ENCODE peak calls at places on chromosome X, in ten cellular contexts. E, K, O, D, S, P, H, J, G and M are unnamed samples.

GRCh38 chrX:149807747-149808458 is 26.2 kb downstream of the MAGEA9 start:
- DNase-seq in E (no peak), K (no peak), O (no peak), D (no peak), S (no peak), P (no peak), H (no peak), J (no peak), G (no peak), M (no peak)

GRCh38 chrX:131330735-131331134 is 41.6 kb upstream of the IGSF1 start:
- DNase-seq in E (no peak), K (no peak), O (no peak), D (no peak), S (no peak), P (no peak), H (no peak), J (no peak), G (no peak), M (no peak)

GRCh38 chrX:38249965-38250364 is 29.3 kb upstream of the SRPX start:
- DNase-seq in E (no peak), K (no peak), O (no peak), D (no peak), S (no peak), P (no peak), H (no peak), J (no peak), G (no peak), M (peak; percentile 29)

GRCh38 chrX:97616883-97617510 is 733.3 kb downstream of the RPA4 start:
- DNase-seq in E (peak; percentile 47), K (no peak), O (no peak), D (no peak), S (peak; percentile 6), P (no peak), H (peak; percentile 21), J (peak; percentile 1), G (no peak), M (peak; percentile 14)

GRCh38 chrX:30521440-30522182 is 56.0 kb downstream of the TASL start:
- DNase-seq in E (no peak), K (no peak), O (no peak), D (peak; percentile 60), S (no peak), P (no peak), H (no peak), J (peak; percentile 26), G (no peak), M (no peak)

GRCh38 chrX:150572206-150572605 is 3.8 kb downstream of the MTM1 start:
- DNase-seq in E (no peak), K (no peak), O (no peak), D (no peak), S (no peak), P (no peak), H (no peak), J (no peak), G (no peak), M (no peak)

GRCh38 chrX:113408843-113409242 is 568.2 kb upstream of the AMOT start:
- DNase-seq in E (no peak), K (no peak), O (no peak), D (no peak), S (no peak), P (no peak), H (no peak), J (no peak), G (no peak), M (no peak)

GRCh38 chrX:135463937-135464336 is 42.2 kb downstream of the SMIM10L2A start:
- DNase-seq in E (no peak), K (no peak), O (no peak), D (no peak), S (peak; percentile 2), P (no peak), H (peak; percentile 6), J (no peak), G (no peak), M (no peak)

GRCh38 chrX:115138040-115138439 is 51.2 kb upstream of the RBMXL3 start:
- DNase-seq in E (no peak), K (no peak), O (no peak), D (no peak), S (no peak), P (no peak), H (no peak), J (no peak), G (no peak), M (no peak)

GRCh38 chrX:12115377-12115776 is 22.9 kb upstream of the FRMPD4 start:
- DNase-seq in E (no peak), K (no peak), O (no peak), D (no peak), S (peak; percentile 2), P (no peak), H (no peak), J (no peak), G (no peak), M (no peak)

GRCh38 chrX:134691453-134691852 is 33.2 kb upstream of the PLAC1 start:
- DNase-seq in E (no peak), K (no peak), O (no peak), D (no peak), S (no peak), P (no peak), H (no peak), J (no peak), G (no peak), M (no peak)

GRCh38 chrX:154549766-154550165 is 2.3 kb downstream of the IKBKG start:
- DNase-seq in E (no peak), K (no peak), O (no peak), D (no peak), S (no peak), P (no peak), H (no peak), J (no peak), G (no peak), M (no peak)

GRCh38 chrX:2607113-2607512 is 84.0 kb upstream of the CD99 start:
- DNase-seq in E (no peak), K (no peak), O (no peak), D (no peak), S (no peak), P (no peak), H (no peak), J (no peak), G (no peak), M (no peak)

GRCh38 chrX:44042124-44042523 is 68.9 kb upstream of the NDP start:
- DNase-seq in E (no peak), K (no peak), O (no peak), D (no peak), S (no peak), P (no peak), H (no peak), J (no peak), G (no peak), M (peak; percentile 20)